ENCODE peak calls at places on chromosomes 7 and 10, in nine cellular contexts. E is cardiac fibroblast, J is HFFc6, R is bronchial epithelial cell, A is upper lobe of left lung, B is fibroblast of lung, H is HFF-Myc, S is progenitor cell of endocrine pancreas, V is cardiac muscle cell. I is an unnamed sample.
A peak's percentile ranks its signal among the peaks of the same experiment; 100 is the strongest.

GRCh38 chr7:116290740-116291139 is 80.4 kb downstream of the TES start:
- DNase-seq in E (peak; percentile 31), J (peak; percentile 17), R (no peak), A (no peak), B (no peak), H (no peak), S (no peak), V (no peak), I (no peak)

GRCh38 chr10:55287346-55287745 is 486.3 kb upstream of the PCDH15 start:
- DNase-seq in E (no peak), J (no peak), R (no peak), A (no peak), B (peak; percentile 1), H (no peak), S (no peak), V (no peak), I (no peak)

GRCh38 chr10:80405636-80406035 is 2.7 kb upstream of the PRXL2A start:
- DNase-seq in E (no peak), J (no peak), R (peak; percentile 49), A (no peak), B (no peak), H (peak; percentile 25), S (no peak), V (no peak), I (no peak)

GRCh38 chr7:85046512-85046911 is 140.3 kb downstream of the SEMA3D start:
- DNase-seq in E (no peak), J (no peak), R (no peak), A (no peak), B (no peak), H (no peak), S (no peak), V (no peak), I (no peak)

GRCh38 chr10:44908071-44908709 is 2.9 kb upstream of the TMEM72 start:
- DNase-seq in E (peak; percentile 84), J (peak; percentile 47), R (no peak), A (no peak), B (peak; percentile 20), H (peak; percentile 37), S (no peak), V (peak; percentile 87), I (peak; percentile 32)

GRCh38 chr7:159033956-159034938 is 110.4 kb downstream of the VIPR2 start:
- DNase-seq in E (no peak), J (no peak), R (no peak), A (peak; percentile 6), B (no peak), H (no peak), S (no peak), V (no peak), I (no peak)

GRCh38 chr7:121392277-121393004 is 3.7 kb downstream of the FAM3C start:
- DNase-seq in E (no peak), J (no peak), R (no peak), A (no peak), B (no peak), H (no peak), S (no peak), V (no peak), I (no peak)

GRCh38 chr10:21281765-21282484 is 243.6 kb downstream of the SKIDA1 start:
- DNase-seq in E (no peak), J (no peak), R (no peak), A (no peak), B (no peak), H (no peak), S (no peak), V (no peak), I (no peak)

GRCh38 chr10:118423800-118424479 is 81.8 kb upstream of the FAM204A start:
- DNase-seq in E (peak; percentile 86), J (peak; percentile 87), R (peak; percentile 85), A (peak; percentile 57), B (peak; percentile 78), H (peak; percentile 80), S (peak; percentile 80), V (peak; percentile 92), I (peak; percentile 65)

GRCh38 chr7:128909605-128910568 is 622 bp downstream of the KCP start:
- DNase-seq in E (peak; percentile 68), J (peak; percentile 29), R (peak; percentile 25), A (no peak), B (peak; percentile 42), H (no peak), S (no peak), V (peak; percentile 69), I (peak; percentile 1)

GRCh38 chr7:28999839-29000238 is 41.7 kb upstream of the TRIL start:
- DNase-seq in E (no peak), J (no peak), R (no peak), A (no peak), B (peak; percentile 34), H (no peak), S (no peak), V (no peak), I (no peak)

GRCh38 chr7:40674316-40674715 is 539.5 kb downstream of the SUGCT start:
- DNase-seq in E (no peak), J (no peak), R (no peak), A (no peak), B (peak; percentile 39), H (no peak), S (no peak), V (no peak), I (no peak)

GRCh38 chr10:101902032-101902799 is 58.6 kb upstream of the KCNIP2 start:
- DNase-seq in E (no peak), J (no peak), R (no peak), A (no peak), B (no peak), H (no peak), S (no peak), V (no peak), I (no peak)

GRCh38 chr7:128796325-128796724 is 4.6 kb downstream of the CCDC136 start:
- DNase-seq in E (peak; percentile 95), J (peak; percentile 67), R (peak; percentile 31), A (no peak), B (peak; percentile 92), H (no peak), S (no peak), V (peak; percentile 94), I (peak; percentile 29)

GRCh38 chr7:73678862-73679261 is 4.4 kb downstream of the DNAJC30 start:
- DNase-seq in E (no peak), J (no peak), R (no peak), A (peak; percentile 66), B (no peak), H (no peak), S (no peak), V (no peak), I (no peak)

GRCh38 chr7:100166966-100167911 is 1.2 kb downstream of the GAL3ST4 start:
- DNase-seq in E (no peak), J (no peak), R (no peak), A (no peak), B (no peak), H (no peak), S (no peak), V (no peak), I (no peak)

GRCh38 chr7:83547526-83547925 is 101.4 kb downstream of the SEMA3E start:
- DNase-seq in E (peak; percentile 48), J (no peak), R (peak; percentile 80), A (peak; percentile 20), B (peak; percentile 99), H (no peak), S (no peak), V (peak; percentile 50), I (no peak)

GRCh38 chr10:80197972-80198591 is 7.3 kb downstream of the ANXA11 start:
- DNase-seq in E (no peak), J (no peak), R (no peak), A (peak; percentile 51), B (no peak), H (no peak), S (no peak), V (no peak), I (no peak)

GRCh38 chr7:67423058-67423457 is 426.4 kb downstream of the TYW1 start:
- DNase-seq in E (no peak), J (no peak), R (no peak), A (no peak), B (no peak), H (peak; percentile 2), S (no peak), V (no peak), I (no peak)

GRCh38 chr10:35328404-35329037 is 7.8 kb upstream of the CCNY start:
- DNase-seq in E (peak; percentile 68), J (peak; percentile 92), R (peak; percentile 74), A (no peak), B (peak; percentile 95), H (peak; percentile 19), S (no peak), V (peak; percentile 70), I (no peak)

GRCh38 chr7:130392456-130392860 is 12.2 kb downstream of the CPA1 start:
- DNase-seq in E (peak; percentile 78), J (no peak), R (no peak), A (no peak), B (peak; percentile 82), H (no peak), S (no peak), V (peak; percentile 83), I (no peak)

GRCh38 chr10:101066146-101066889 is 4.5 kb downstream of the KAZALD1 start:
- DNase-seq in E (peak; percentile 70), J (peak; percentile 67), R (peak; percentile 55), A (peak; percentile 90), B (peak; percentile 59), H (no peak), S (peak; percentile 37), V (peak; percentile 60), I (no peak)

GRCh38 chr10:14617850-14618249 is 156.8 kb downstream of the FAM107B start:
- DNase-seq in E (peak; percentile 49), J (no peak), R (peak; percentile 87), A (no peak), B (peak; percentile 58), H (no peak), S (no peak), V (peak; percentile 80), I (no peak)
- TF ChIP-seq CTCF in E (peak; percentile 21), J (peak; percentile 52), R (peak; percentile 17), A (no peak), B (peak; percentile 29), H (no peak), S (no peak), V (peak; percentile 40), I (peak; percentile 8)

GRCh38 chr7:1954366-1955004 is 278.3 kb downstream of the MAD1L1 start:
- DNase-seq in E (no peak), J (no peak), R (no peak), A (no peak), B (no peak), H (no peak), S (no peak), V (no peak), I (no peak)
- TF ChIP-seq CTCF in E (no peak), J (no peak), R (no peak), A (no peak), B (no peak), H (no peak), S (no peak), V (no peak), I (peak; percentile 33)

GRCh38 chr7:57308631-57309408 is 141.2 kb upstream of the ZNF716 start:
- DNase-seq in E (no peak), J (no peak), R (no peak), A (no peak), B (no peak), H (no peak), S (no peak), V (no peak), I (no peak)
- TF ChIP-seq CTCF in E (no peak), J (peak; percentile 36), R (no peak), A (no peak), B (no peak), H (peak; percentile 22), S (no peak), V (no peak), I (no peak)

DNA sequence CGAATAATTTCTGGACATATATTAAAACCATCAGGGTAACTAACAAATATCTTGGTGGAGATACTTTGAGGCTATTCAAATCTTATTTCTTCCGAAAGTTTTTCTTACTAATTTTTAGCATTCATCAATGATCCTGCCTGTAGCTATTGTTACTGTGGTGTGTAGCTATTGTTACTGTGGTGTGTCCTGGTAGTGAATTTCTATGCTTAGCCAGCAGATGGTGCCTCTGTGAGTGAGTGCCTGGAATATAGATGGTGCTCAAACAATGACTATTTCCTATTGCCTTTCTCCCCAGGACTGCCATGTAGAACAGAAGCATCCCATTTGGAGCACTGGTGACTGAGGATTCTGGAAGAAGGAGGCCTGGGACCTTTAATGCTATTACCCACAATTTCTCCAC is 245.7 kb downstream of the CCSER2 start:
- DNase-seq in E (no peak), J (no peak), R (peak; percentile 10), A (no peak), B (no peak), H (no peak), S (no peak), V (no peak), I (no peak)
- TF ChIP-seq CTCF in E (no peak), J (peak; percentile 31), R (peak; percentile 13), A (no peak), B (no peak), H (no peak), S (peak; percentile 29), V (no peak), I (no peak)

I was measured in AG09319.